ENCODE peak calls at places on chromosomes 11 and 22, in five cellular contexts. G, K, M, T and F are unnamed samples.

GRCh38 chr11:893008-893654 is 17.5 kb downstream of the CHID1 start:
- DNase-seq in K (no peak), G (no peak), T (no peak), M (no peak), F (no peak)

GRCh38 chr22:23898006-23898974 is 4.1 kb downstream of the MIF start:
- DNase-seq in T (no peak), G (no peak), K (no peak), M (no peak), F (no peak)

GRCh38 chr11:59463176-59463575 is 6.4 kb downstream of the OR4D6 start:
- DNase-seq in T (no peak), G (no peak), K (peak; percentile 25), M (no peak), F (no peak)

GRCh38 chr11:62726156-62727006 is 876 bp downstream of the HNRNPUL2 start:
- DNase-seq in K (no peak), T (no peak), G (no peak), M (peak; percentile 24), F (no peak)

GRCh38 chr22:43750751-43751150 is 61.4 kb downstream of the EFCAB6 start:
- DNase-seq in M (no peak), K (peak; percentile 3), G (no peak), T (no peak), F (no peak)

GRCh38 chr11:113574171-113574570 is 99.0 kb upstream of the DRD2 start:
- DNase-seq in M (no peak), K (no peak), G (no peak), T (no peak), F (no peak)

GRCh38 chr11:61187505-61188130 is 15.7 kb upstream of the PGA3 start:
- DNase-seq in K (peak; percentile 91), T (peak; percentile 70), M (peak; percentile 86), G (peak; percentile 77), F (peak; percentile 65)

GRCh38 chr11:15208570-15209222 is 94.0 kb downstream of the INSC start:
- DNase-seq in K (peak; percentile 59), G (peak; percentile 53), M (peak; percentile 74), T (peak; percentile 61), F (peak; percentile 71)

GRCh38 chr11:64619196-64619595 is 28.2 kb downstream of the SLC22A12 start:
- DNase-seq in K (no peak), G (no peak), M (no peak), T (no peak), F (no peak)

GRCh38 chr11:79236541-79236971 is 204.3 kb downstream of the TENM4 start:
- DNase-seq in T (no peak), M (no peak), G (peak; percentile 99), K (no peak), F (peak; percentile 99)

GRCh38 chr22:39994046-39994565 is 648 bp upstream of the FAM83F start:
- DNase-seq in T (no peak), M (peak; percentile 66), G (peak; percentile 25), K (no peak), F (no peak)

GRCh38 chr11:45899448-45900174 is 7.5 kb downstream of the FREY1 start:
- DNase-seq in T (no peak), K (peak; percentile 64), M (peak; percentile 93), G (peak; percentile 90), F (peak; percentile 92)

GRCh38 chr11:120424185-120424969 is 87.2 kb upstream of the GRIK4 start:
- DNase-seq in M (no peak), G (peak; percentile 25), K (peak; percentile 35), T (no peak), F (no peak)

GRCh38 chr11:74685905-74686304 is 45.3 kb downstream of the CHRDL2 start:
- DNase-seq in T (no peak), M (no peak), G (no peak), K (no peak), F (no peak)

GRCh38 chr22:45804986-45805325 is 133.3 kb downstream of the ATXN10 start:
- DNase-seq in M (no peak), G (peak; percentile 98), K (peak; percentile 92), T (no peak), F (peak; percentile 97)

GRCh38 chr22:45166935-45167334 is 3.2 kb downstream of the NUP50 start:
- DNase-seq in M (no peak), T (no peak), G (no peak), K (no peak), F (no peak)

GRCh38 chr11:123301696-123302400 is 106.8 kb upstream of the CLMP start:
- DNase-seq in G (peak; percentile 11), T (peak; percentile 45), M (peak; percentile 41), K (peak; percentile 72), F (no peak)
- H3K9ac ChIP-seq in G (no peak overlapping the region), T (no peak overlapping the region), M (no peak overlapping the region), K (peak overlapping the region; percentile 45), F (peak overlapping the region; percentile 26)

GRCh38 chr11:123458501-123458900 is 28.4 kb downstream of the GRAMD1B start:
- DNase-seq in K (peak; percentile 42), M (no peak), T (no peak), G (no peak), F (no peak)

GRCh38 chr11:123454060-123454651 is 24.1 kb downstream of the GRAMD1B start:
- DNase-seq in K (peak; percentile 99), T (no peak), M (no peak), G (peak; percentile 61), F (peak; percentile 68)

GRCh38 chr11:123454796-123455195 is 24.7 kb downstream of the GRAMD1B start:
- DNase-seq in K (no peak), M (no peak), T (no peak), G (no peak), F (no peak)

GRCh38 chr11:123460006-123460700 is 30.1 kb downstream of the GRAMD1B start:
- DNase-seq in G (no peak), T (no peak), M (no peak), K (no peak), F (no peak)

DNA sequence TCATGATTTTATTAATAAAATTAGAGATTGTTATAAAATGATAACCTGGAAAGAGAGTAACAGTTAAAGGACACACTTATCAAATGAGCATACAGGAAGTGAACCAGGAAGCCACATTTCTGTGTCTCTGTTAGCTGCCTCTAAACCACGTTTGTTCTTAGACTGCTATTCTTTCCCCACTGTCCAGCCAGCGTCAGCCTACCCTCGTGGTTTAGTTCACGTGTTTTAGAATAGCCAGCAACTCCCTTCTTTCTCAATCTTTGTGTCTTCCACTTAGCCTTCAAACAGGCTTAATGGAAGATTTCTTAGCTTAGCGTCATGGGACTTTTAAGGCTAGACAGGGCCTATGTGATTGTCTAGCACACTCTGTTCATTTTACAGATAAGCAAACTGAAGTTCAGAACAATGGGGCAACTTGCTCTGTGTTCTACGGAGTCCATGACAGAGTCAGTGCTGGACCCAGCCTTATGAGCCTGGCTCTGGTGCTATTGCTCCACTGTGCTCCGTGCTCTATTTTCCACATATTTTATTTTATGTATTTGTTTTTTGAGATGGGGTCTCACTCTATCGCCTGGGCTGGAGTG is 27.2 kb downstream of the GRAMD1B start:
- DNase-seq in K (no peak), M (no peak), T (no peak), G (no peak), F (no peak)
- H2AFZ ChIP-seq in K (no peak overlapping the region), M (no peak overlapping the region), T (peak overlapping the region; percentile 40), G (no peak overlapping the region), F (no peak overlapping the region)

GRCh38 chr22:49825436-49825835 is 2.2 kb downstream of the BRD1 start:
- DNase-seq in T (no peak), G (peak; percentile 66), M (no peak), K (peak; percentile 49), F (peak; percentile 44)
- H3K9ac ChIP-seq in T (no peak overlapping the region), G (peak overlapping the region; percentile 80), M (peak overlapping the region; percentile 81), K (peak overlapping the region; percentile 91), F (peak overlapping the region; percentile 70)

GRCh38 chr22:30422481-30423295 is 2.9 kb upstream of the MTFP1 start:
- DNase-seq in G (peak; percentile 95), M (peak; percentile 73), T (no peak), K (peak; percentile 94), F (peak; percentile 92)
- H2AFZ ChIP-seq in G (peak overlapping the region; percentile 96), M (no peak overlapping the region), T (peak overlapping the region; percentile 80), K (peak overlapping the region; percentile 57), F (no peak overlapping the region)

GRCh38 chr11:103949781-103950180 is 86.7 kb upstream of the DDI1 start:
- DNase-seq in M (no peak), T (no peak), G (peak; percentile 49), K (no peak), F (no peak)
- H3K9ac ChIP-seq in M (no peak overlapping the region), T (no peak overlapping the region), G (no peak overlapping the region), K (no peak overlapping the region), F (no peak overlapping the region)

GRCh38 chr11:86816251-86816726 is 15.9 kb downstream of the PRSS23 start:
- DNase-seq in M (no peak), G (peak; percentile 58), T (no peak), K (peak; percentile 72), F (peak; percentile 62)
- H2AFZ ChIP-seq in M (no peak overlapping the region), G (peak overlapping the region; percentile 67), T (no peak overlapping the region), K (no peak overlapping the region), F (no peak overlapping the region)

GRCh38 chr22:17132112-17132511 is 11.0 kb upstream of the TMEM121B start:
- DNase-seq in T (no peak), M (no peak), G (no peak), K (no peak), F (no peak)
- H3K9ac ChIP-seq in T (no peak overlapping the region), M (no peak overlapping the region), G (no peak overlapping the region), K (no peak overlapping the region), F (no peak overlapping the region)

DNA sequence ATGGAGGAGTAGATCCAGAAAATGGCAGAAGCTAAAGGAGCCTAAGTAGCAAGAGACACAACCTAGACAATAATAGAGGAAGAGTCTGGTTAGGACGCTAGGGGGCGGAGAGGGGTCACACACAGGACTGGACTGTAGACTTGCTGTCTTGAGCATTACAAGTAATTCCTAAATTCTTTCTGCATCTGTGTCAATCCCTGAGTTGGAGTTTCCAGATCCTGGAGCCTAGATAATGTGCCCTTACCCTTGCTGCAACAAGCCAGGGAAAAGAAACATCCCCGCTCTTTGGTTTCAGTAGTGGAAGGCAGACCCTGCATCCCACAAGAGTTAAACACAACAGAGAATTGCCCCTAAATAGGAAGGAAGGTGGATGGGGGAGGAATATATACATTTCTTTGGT is 14.9 kb upstream of the CCDC73 start:
- DNase-seq in T (peak; percentile 74), G (peak; percentile 72), K (peak; percentile 84), M (peak; percentile 73), F (peak; percentile 78)
- H2AFZ ChIP-seq in T (no peak overlapping the region), G (no peak overlapping the region), K (peak overlapping the region; percentile 61), M (no peak overlapping the region), F (no peak overlapping the region)